ENCODE peak calls at places on chromosomes 16 and 17, in four cellular contexts. E is heart right ventricle, F is neural crest cell, Z is progenitor cell of endocrine pancreas. A is an unnamed sample.

GRCh38 chr16:67339453-67339852 is 12.8 kb downstream of the LRRC36 start:
- DNase-seq in E (no peak), F (no peak), Z (no peak), A (no peak)

GRCh38 chr16:1293921-1294656 is 15.3 kb upstream of the UBE2I start:
- DNase-seq in F (no peak), Z (no peak), E (no peak), A (no peak)

GRCh38 chr16:84079664-84080063 is 37.1 kb upstream of the SLC38A8 start:
- DNase-seq in Z (no peak), E (no peak), F (no peak), A (no peak)

GRCh38 chr17:7144203-7144602 is 29.6 kb upstream of the ASGR2 start:
- DNase-seq in F (no peak), Z (no peak), E (no peak), A (no peak)

GRCh38 chr16:79372504-79373184 is 227.9 kb downstream of the MAF start:
- DNase-seq in F (no peak), E (no peak), Z (no peak), A (no peak)

GRCh38 chr16:51624083-51624775 is 473.2 kb upstream of the SALL1 start:
- DNase-seq in E (no peak), Z (no peak), F (no peak), A (no peak)

GRCh38 chr16:7315813-7316212 is 16.8 kb upstream of the RBFOX1 start:
- DNase-seq in E (no peak), Z (no peak), F (no peak), A (no peak)

GRCh38 chr16:70659546-70659945 is 13.2 kb downstream of the IL34 start:
- DNase-seq in Z (no peak), F (no peak), E (no peak), A (no peak)

GRCh38 chr17:73581379-73581778 is 62.9 kb downstream of the SDK2 start:
- DNase-seq in Z (no peak), E (no peak), F (no peak), A (no peak)

GRCh38 chr17:31490019-31490383 is 98.5 kb downstream of the RAB11FIP4 start:
- DNase-seq in E (no peak), Z (no peak), F (no peak), A (no peak)

GRCh38 chr16:86984975-86985655 is 332.1 kb downstream of the C16orf95 start:
- DNase-seq in F (no peak), Z (no peak), E (peak; percentile 77), A (peak; percentile 29)

GRCh38 chr17:151886-152859 is 14.8 kb downstream of the SCGB1C2 start:
- DNase-seq in F (no peak), Z (no peak), E (no peak), A (no peak)

GRCh38 chr16:74580828-74581227 is 26.1 kb downstream of the GLG1 start:
- DNase-seq in Z (no peak), F (no peak), E (no peak), A (no peak)

GRCh38 chr16:35431829-35432663 is 1972.6 kb downstream of the TP53TG3F start:
- DNase-seq in E (no peak), F (no peak), Z (no peak), A (no peak)

GRCh38 chr16:87391324-87391949 is 699 bp upstream of the MAP1LC3B start:
- DNase-seq in E (peak; percentile 58), Z (peak; percentile 35), F (peak; percentile 35), A (peak; percentile 58)

GRCh38 chr17:69471406-69471805 is 56.9 kb downstream of the MAP2K6 start:
- DNase-seq in Z (no peak), F (no peak), E (no peak), A (no peak)

GRCh38 chr16:50472472-50472871 is 75.7 kb upstream of the NKD1 start:
- DNase-seq in Z (no peak), F (no peak), E (no peak), A (no peak)

DNA sequence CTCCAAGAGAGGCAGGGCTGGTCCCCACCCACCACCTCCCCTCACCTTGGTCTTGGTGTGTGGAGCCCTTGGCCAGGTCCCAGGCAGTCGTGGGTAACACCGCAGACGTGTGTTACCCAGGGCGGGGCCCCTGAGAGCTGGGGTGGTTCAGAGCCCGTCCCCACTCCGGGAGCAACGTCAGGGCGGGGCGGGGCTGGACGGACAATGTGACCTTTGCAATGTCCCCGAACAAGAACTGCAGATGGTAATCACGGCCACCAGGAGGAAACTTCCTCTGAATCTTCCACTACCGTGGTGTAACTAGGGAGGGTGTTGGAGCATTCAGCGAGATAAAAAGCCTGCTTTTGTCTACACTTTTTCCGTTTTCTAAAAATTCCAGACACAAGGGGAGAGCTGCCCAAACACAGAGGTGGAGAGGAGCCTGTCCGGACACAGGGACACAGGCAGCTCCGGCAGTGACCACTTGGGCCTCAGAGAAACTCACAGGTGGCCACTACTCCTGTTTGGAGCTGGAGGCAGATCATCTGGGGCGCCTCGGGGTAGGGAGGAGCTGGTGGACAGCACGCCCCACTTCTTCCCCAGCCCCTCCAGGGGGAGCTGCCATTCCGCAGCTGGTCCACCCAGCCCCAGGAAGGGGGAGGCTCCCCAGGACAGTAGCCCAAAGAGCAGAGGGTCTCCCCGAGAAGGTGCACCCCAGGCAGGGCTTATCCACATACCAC is 14.2 kb upstream of the SLC38A10 start:
- DNase-seq in Z (no peak), F (peak; percentile 58), E (peak; percentile 92), A (peak; percentile 73)
- TF ChIP-seq CTCF in Z (peak; percentile 55), F (peak; percentile 67), E (peak; percentile 67), A (peak; percentile 48)

DNA sequence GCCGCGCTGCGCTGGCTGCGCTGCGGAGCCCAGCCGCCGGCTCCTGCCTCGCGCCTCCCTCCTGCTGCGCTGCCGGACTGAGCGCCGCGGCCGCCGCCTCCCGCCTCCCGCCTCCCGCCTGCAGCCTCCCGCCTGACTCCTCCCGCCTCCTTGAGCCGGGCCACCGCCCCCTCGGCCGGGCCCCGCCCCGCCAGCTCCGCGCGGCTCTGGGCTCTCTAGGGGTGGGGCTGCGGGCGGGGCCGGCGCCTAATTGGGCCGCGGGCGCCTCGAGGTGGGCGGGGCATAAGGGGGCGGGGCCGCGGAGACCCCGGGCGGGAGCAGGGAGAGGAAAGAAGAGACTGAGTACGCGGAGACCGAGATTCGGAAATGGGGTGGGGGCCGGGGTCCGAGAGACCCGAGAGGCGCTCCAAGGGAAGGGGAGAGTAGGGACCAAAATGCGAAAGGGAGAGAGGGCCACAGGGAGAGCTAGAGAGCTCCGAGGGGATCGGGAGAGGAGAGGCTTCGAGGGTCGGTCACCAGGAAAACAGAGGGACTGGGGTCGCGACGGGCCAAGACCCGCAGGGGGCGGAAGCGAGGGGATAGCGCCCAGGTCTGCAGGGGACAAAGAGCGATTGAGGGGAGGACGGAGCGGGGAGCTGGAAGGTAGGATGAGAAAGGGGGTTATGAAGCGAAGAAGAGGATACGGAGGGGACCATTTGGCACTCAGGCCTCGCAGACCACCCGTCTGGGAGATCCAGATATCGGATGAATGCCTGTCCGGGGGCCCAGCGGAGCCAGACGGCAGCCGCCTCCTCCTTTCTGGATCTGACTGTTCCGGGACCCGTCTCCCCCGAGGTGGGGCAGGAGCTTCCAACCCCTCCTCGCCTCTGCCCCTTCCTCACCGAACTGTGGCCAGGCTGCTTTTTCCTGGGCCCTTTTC is at the start of gene C1QL1:
- DNase-seq in F (peak; percentile 85), E (peak; percentile 91), Z (peak; percentile 90), A (peak; percentile 98)
- TF ChIP-seq CTCF in F (peak; percentile 53), E (peak; percentile 24), Z (peak; percentile 58), A (peak; percentile 51)

DNA sequence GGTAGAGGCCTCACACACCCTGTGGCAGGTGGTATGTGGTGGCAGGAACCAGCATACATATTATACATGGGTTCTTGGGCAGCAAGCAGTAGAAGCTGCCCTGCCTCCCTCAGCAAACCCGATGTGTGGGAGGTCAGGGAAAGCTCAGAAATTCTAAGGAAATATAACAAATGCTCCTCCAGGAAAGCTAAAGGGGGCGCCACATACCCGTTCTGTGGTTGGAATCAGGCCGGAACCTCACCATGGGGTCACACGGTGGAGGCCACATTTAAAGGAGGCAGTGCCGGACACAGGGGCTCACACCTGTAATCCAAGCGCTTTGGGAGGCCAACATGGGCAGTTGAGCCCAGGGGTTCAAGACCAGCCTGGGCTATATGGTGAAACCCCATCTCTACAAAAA is 12.4 kb upstream of the KATNB1 start:
- DNase-seq in F (peak; percentile 38), E (no peak), Z (no peak), A (no peak)
- TF ChIP-seq CTCF in F (peak; percentile 46), E (peak; percentile 22), Z (peak; percentile 40), A (peak; percentile 11)

DNA sequence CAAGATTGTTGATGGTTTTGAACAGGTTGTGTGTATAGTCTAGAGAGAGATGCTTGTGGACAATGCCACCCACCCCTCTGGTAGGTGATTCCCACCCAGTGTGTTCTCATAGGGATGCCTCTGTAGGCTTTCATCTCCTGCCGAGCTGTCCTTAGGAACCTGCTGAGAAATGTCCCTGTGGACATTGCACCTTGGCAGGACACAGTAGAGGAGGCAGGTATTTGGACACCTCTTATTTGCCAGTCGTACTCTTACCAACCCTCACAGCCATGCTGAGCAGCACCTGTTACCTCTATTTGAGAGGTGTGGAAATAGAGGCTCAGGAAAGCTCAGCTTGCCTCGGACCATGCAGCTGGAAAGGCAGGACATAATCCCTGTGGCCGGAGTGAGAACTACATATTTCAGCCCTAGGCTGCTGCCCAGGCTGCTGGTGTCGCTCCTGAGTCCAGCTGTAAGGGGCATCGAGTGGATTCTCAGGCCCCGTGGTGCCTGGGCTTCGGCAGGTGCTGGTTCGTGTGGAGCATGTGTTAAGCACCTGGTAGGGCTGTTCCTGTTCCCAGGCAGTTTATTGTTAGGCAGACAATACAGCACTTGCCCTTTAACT is 33.3 kb downstream of the EPN2 start:
- DNase-seq in F (no peak), Z (no peak), E (no peak), A (no peak)
- TF ChIP-seq CTCF in F (no peak), Z (peak; percentile 21), E (no peak), A (no peak)

DNA sequence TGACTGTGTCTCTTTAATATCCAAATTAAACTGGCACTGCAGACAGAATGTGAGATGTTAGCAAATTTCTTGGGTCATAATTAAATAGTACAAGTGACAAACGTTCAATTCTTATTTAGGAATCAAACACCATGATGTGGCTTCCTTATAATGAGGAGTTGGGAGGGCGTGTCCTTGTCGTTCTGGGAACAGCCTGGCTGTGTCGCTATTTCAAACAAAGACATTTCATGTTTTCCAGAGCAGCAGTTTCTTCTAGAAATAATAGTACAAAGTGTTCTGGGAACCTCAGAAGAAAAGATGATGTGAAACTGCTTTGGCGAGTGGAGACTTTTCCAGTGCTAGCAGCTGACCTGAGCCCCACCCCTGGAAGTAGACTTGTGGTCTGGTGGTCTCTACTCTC is 301.7 kb upstream of the N4BP1 start:
- DNase-seq in Z (no peak), E (no peak), F (no peak), A (no peak)
- TF ChIP-seq CTCF in Z (peak; percentile 34), E (peak; percentile 53), F (no peak), A (peak; percentile 18)

GRCh38 chr17:57471941-57472368 is 215.6 kb downstream of the MSI2 start:
- DNase-seq in Z (no peak), F (no peak), E (no peak), A (no peak)
- TF ChIP-seq CTCF in Z (no peak), F (peak; percentile 24), E (no peak), A (no peak)

DNA sequence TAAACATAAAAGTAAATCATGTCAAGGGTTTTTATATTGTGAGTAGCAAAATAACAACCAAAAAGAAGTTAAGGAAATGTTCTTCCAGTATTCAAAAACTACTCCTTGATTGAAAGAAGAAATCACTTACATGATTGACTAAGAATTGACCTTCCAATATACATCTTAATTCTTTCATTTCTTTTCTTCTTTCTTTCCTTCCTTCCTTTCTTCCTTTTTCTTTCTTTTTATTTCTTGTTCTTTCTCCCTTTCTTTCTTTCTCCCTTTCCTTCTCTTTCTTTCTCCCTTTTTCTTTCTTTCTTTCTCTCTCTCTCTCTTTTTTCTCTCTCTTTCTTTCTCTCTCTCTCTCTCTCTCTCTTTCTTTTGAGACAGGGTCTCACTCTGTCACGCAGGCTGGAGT is 60.7 kb upstream of the SOX9 start:
- DNase-seq in F (no peak), E (no peak), Z (no peak), A (no peak)
- TF ChIP-seq CTCF in F (no peak), E (no peak), Z (no peak), A (no peak)